ENCODE peak calls at places on chromosome 21, in seven cellular contexts. I, X, A, O, Q, N and S are unnamed samples.
A peak's percentile ranks its signal among the peaks of the same experiment; 100 is the strongest.

GRCh38 chr21:42939581-42940413 is 14.4 kb upstream of the ERVH48-1 start:
- DNase-seq in N (peak; percentile 98), A (no peak), Q (no peak), X (no peak), O (peak; percentile 35), I (peak; percentile 96), S (peak; percentile 93)

GRCh38 chr21:46455575-46456385 is 2.9 kb upstream of the DIP2A start:
- DNase-seq in X (no peak), N (peak; percentile 74), O (no peak), Q (no peak), A (no peak), I (peak; percentile 37), S (peak; percentile 59)

GRCh38 chr21:36696640-36697472 is 2.1 kb upstream of the SIM2 start:
- DNase-seq in A (peak; percentile 9), Q (no peak), O (peak; percentile 74), N (no peak), I (no peak), X (no peak), S (no peak)

GRCh38 chr21:37166733-37167132 is 93.7 kb downstream of the TTC3 start:
- DNase-seq in Q (no peak), I (no peak), O (peak; percentile 48), X (no peak), N (no peak), A (no peak), S (no peak)

GRCh38 chr21:46038871-46039397 is 57.4 kb downstream of the COL6A1 start:
- DNase-seq in X (no peak), A (no peak), N (peak; percentile 87), O (peak; percentile 56), I (peak; percentile 93), Q (no peak), S (no peak)

GRCh38 chr21:39313042-39313456 is 383 bp downstream of the BRWD1 start:
- DNase-seq in A (peak; percentile 61), N (no peak), X (peak; percentile 40), Q (peak; percentile 37), I (no peak), O (no peak), S (no peak)

GRCh38 chr21:39616373-39616772 is 3.6 kb downstream of the B3GALT5 start:
- DNase-seq in X (no peak), N (no peak), A (no peak), O (no peak), I (no peak), Q (no peak), S (no peak)

GRCh38 chr21:44487831-44488230 is 32.5 kb downstream of the LRRC3 start:
- DNase-seq in I (peak; percentile 12), Q (peak; percentile 82), N (peak; percentile 50), A (peak; percentile 73), X (peak; percentile 39), O (peak; percentile 85), S (peak; percentile 22)

GRCh38 chr21:31030367-31031106 is 7.7 kb downstream of the KRTAP19-8 start:
- DNase-seq in Q (no peak), N (no peak), A (no peak), I (no peak), X (no peak), O (no peak), S (no peak)

GRCh38 chr21:44463716-44464115 is 8.4 kb downstream of the LRRC3 start:
- DNase-seq in N (no peak), O (peak; percentile 51), A (no peak), X (no peak), I (no peak), Q (no peak), S (no peak)

GRCh38 chr21:42161957-42162681 is 56.8 kb upstream of the ABCG1 start:
- DNase-seq in N (peak; percentile 11), O (peak; percentile 47), X (no peak), A (no peak), I (no peak), Q (peak; percentile 35), S (no peak)

GRCh38 chr21:17348849-17349248 is 164.0 kb upstream of the CXADR start:
- DNase-seq in O (no peak), I (no peak), N (no peak), Q (no peak), X (no peak), A (no peak), S (no peak)

GRCh38 chr21:21019681-21020080 is 21.5 kb downstream of the NCAM2 start:
- DNase-seq in O (no peak), Q (no peak), N (peak; percentile 14), X (no peak), I (no peak), A (no peak), S (no peak)

GRCh38 chr21:37088196-37088595 is 15.1 kb downstream of the TTC3 start:
- DNase-seq in X (no peak), A (no peak), I (peak; percentile 26), N (peak; percentile 89), Q (no peak), O (no peak), S (peak; percentile 55)

GRCh38 chr21:34726627-34727337 is 58.0 kb downstream of the CLIC6 start:
- DNase-seq in Q (no peak), X (no peak), N (peak; percentile 55), O (no peak), I (no peak), A (no peak), S (no peak)

GRCh38 chr21:35256468-35256988 is 207.4 kb upstream of the RUNX1 start:
- DNase-seq in I (peak; percentile 96), N (peak; percentile 100), A (peak; percentile 22), Q (no peak), O (peak; percentile 57), X (peak; percentile 48), S (peak; percentile 98)

GRCh38 chr21:35416866-35417453 is 367.9 kb upstream of the RUNX1 start:
- DNase-seq in O (no peak), Q (no peak), A (no peak), I (no peak), X (no peak), N (no peak), S (no peak)

GRCh38 chr21:42066521-42066920 is 4.6 kb upstream of the UMODL1 start:
- DNase-seq in X (no peak), N (no peak), I (no peak), Q (no peak), O (no peak), A (no peak), S (no peak)

GRCh38 chr21:41064325-41064724 is 103.6 kb upstream of the BACE2 start:
- DNase-seq in X (no peak), I (peak; percentile 57), A (no peak), Q (no peak), N (no peak), O (no peak), S (no peak)

GRCh38 chr21:15794277-15794912 is 64.6 kb downstream of the USP25 start:
- DNase-seq in X (no peak), N (no peak), Q (no peak), A (no peak), O (no peak), I (no peak), S (no peak)

GRCh38 chr21:17726047-17726446 is 93.1 kb downstream of the C21orf91 start:
- DNase-seq in X (peak; percentile 31), A (no peak), O (peak; percentile 49), N (peak; percentile 17), I (peak; percentile 5), Q (no peak), S (no peak)

GRCh38 chr21:35819134-35819533 is 241.2 kb downstream of the SETD4 start:
- DNase-seq in A (no peak), X (no peak), O (no peak), Q (no peak), N (no peak), I (no peak), S (no peak)

GRCh38 chr21:38151021-38151645 is 105.7 kb upstream of the KCNJ15 start:
- DNase-seq in X (no peak), I (no peak), N (no peak), A (no peak), O (no peak), Q (no peak), S (no peak)

GRCh38 chr21:46354518-46354917 is 30.6 kb downstream of the PCNT start:
- DNase-seq in X (no peak), N (no peak), O (no peak), I (no peak), A (no peak), Q (no peak), S (no peak)

GRCh38 chr21:25881524-25882376 is 147.0 kb downstream of the GABPA start:
- DNase-seq in N (peak; percentile 63), I (peak; percentile 53), Q (peak; percentile 74), X (peak; percentile 78), O (peak; percentile 80), A (peak; percentile 70), S (peak; percentile 42)

GRCh38 chr21:28974531-28975227 is 18.0 kb downstream of the LTN1 start:
- DNase-seq in A (no peak), X (no peak), I (no peak), Q (no peak), N (no peak), O (no peak), S (no peak)

GRCh38 chr21:41364308-41364707 is 2.5 kb downstream of the MX2 start:
- DNase-seq in N (no peak), Q (no peak), A (peak; percentile 41), I (no peak), X (no peak), O (peak; percentile 41), S (no peak)

GRCh38 chr21:46188226-46189212 is 4.3 kb upstream of the SPATC1L start:
- DNase-seq in I (peak; percentile 67), Q (peak; percentile 28), O (peak; percentile 78), X (no peak), A (no peak), N (peak; percentile 46), S (peak; percentile 35)

GRCh38 chr21:17930102-17930501 is 110.9 kb upstream of the C21orf91 start:
- DNase-seq in A (no peak), Q (no peak), O (no peak), X (no peak), N (no peak), I (no peak), S (no peak)

GRCh38 chr21:37233551-37234146 is 33.5 kb downstream of the VPS26C start:
- DNase-seq in I (no peak), A (no peak), Q (no peak), O (no peak), X (no peak), N (no peak), S (no peak)

GRCh38 chr21:17679002-17679600 is 66.4 kb upstream of the BTG3 start:
- DNase-seq in X (peak; percentile 68), O (no peak), A (no peak), N (peak; percentile 74), Q (no peak), I (peak; percentile 74), S (peak; percentile 67)

GRCh38 chr21:32256873-32257620 is 21.8 kb downstream of the MIS18A start:
- DNase-seq in Q (no peak), X (no peak), I (peak; percentile 93), N (peak; percentile 81), A (no peak), O (peak; percentile 31), S (peak; percentile 64)

GRCh38 chr21:42221581-42222345 is 2.8 kb downstream of the ABCG1 start:
- DNase-seq in X (no peak), N (peak; percentile 10), Q (peak; percentile 18), A (no peak), O (peak; percentile 14), I (no peak), S (no peak)

GRCh38 chr21:29436143-29436542 is 137.4 kb downstream of the BACH1 start:
- DNase-seq in Q (peak; percentile 37), X (no peak), N (no peak), I (no peak), O (no peak), A (peak; percentile 46), S (no peak)

GRCh38 chr21:33751120-33751519 is 108.8 kb downstream of the ITSN1 start:
- DNase-seq in X (no peak), A (no peak), Q (no peak), O (no peak), N (no peak), I (peak; percentile 54), S (no peak)

GRCh38 chr21:27649323-27649722 is 682.4 kb upstream of the ADAMTS5 start:
- DNase-seq in N (peak; percentile 94), I (peak; percentile 90), X (no peak), O (no peak), Q (no peak), A (no peak), S (peak; percentile 93)

GRCh38 chr21:36156815-36157670 is at the start of gene DOP1B:
- DNase-seq in X (no peak), I (no peak), Q (peak; percentile 55), O (no peak), A (peak; percentile 50), N (peak; percentile 6), S (no peak)

GRCh38 chr21:44958471-44959191 is 18.8 kb downstream of the SLX9 start:
- DNase-seq in I (peak; percentile 84), Q (no peak), O (no peak), A (no peak), N (peak; percentile 91), X (no peak), S (peak; percentile 90)